ENCODE peak calls at places on chromosomes 2 and 18, in six cellular contexts. Q, Y, E, A, K and V are unnamed samples.

GRCh38 chr2:16709769-16710168 is 44.1 kb upstream of the CYRIA start:
- DNase-seq in Q (no peak), A (no peak), K (no peak), Y (no peak), E (no peak), V (no peak)

GRCh38 chr2:177799531-177799930 is 273.0 kb downstream of the PDE11A start:
- DNase-seq in A (no peak), K (peak; percentile 28), Y (peak; percentile 53), Q (no peak), E (peak; percentile 18), V (peak; percentile 28)

GRCh38 chr2:34836361-34836760 is 1237.3 kb upstream of the FAM98A start:
- DNase-seq in E (no peak), Q (no peak), K (no peak), Y (no peak), A (no peak), V (no peak)

GRCh38 chr2:160269365-160269764 is 69.3 kb upstream of the ITGB6 start:
- DNase-seq in Y (peak; percentile 68), Q (no peak), E (no peak), A (no peak), K (no peak), V (no peak)

GRCh38 chr2:54624611-54625071 is 98.8 kb upstream of the EML6 start:
- DNase-seq in Y (no peak), K (no peak), Q (no peak), E (no peak), A (no peak), V (no peak)

GRCh38 chr2:20988906-20989305 is 55.0 kb downstream of the APOB start:
- DNase-seq in Y (no peak), Q (no peak), A (no peak), K (no peak), E (peak; percentile 85), V (peak; percentile 43)

GRCh38 chr2:73701968-73702665 is 35.0 kb downstream of the TPRKB start:
- DNase-seq in E (peak; percentile 19), Y (no peak), K (peak; percentile 2), Q (no peak), A (no peak), V (no peak)

GRCh38 chr2:96265349-96265839 is 403 bp downstream of the TMEM127 start:
- DNase-seq in K (no peak), Y (no peak), E (no peak), Q (no peak), A (peak; percentile 18), V (peak; percentile 93)

GRCh38 chr2:176844461-176844860 is 368.1 kb upstream of the HNRNPA3 start:
- DNase-seq in K (no peak), Q (no peak), A (no peak), Y (no peak), E (no peak), V (no peak)

GRCh38 chr18:8151176-8151575 is 458.1 kb upstream of the RAB12 start:
- DNase-seq in E (no peak), K (no peak), Q (no peak), Y (no peak), A (no peak), V (no peak)

GRCh38 chr2:80322337-80322920 is 17.9 kb upstream of the LRRTM1 start:
- DNase-seq in Y (no peak), Q (no peak), A (no peak), E (peak; percentile 43), K (no peak), V (peak; percentile 75)

GRCh38 chr2:30771200-30771599 is 36.0 kb downstream of the CAPN13 start:
- DNase-seq in Q (no peak), K (no peak), A (no peak), E (no peak), Y (no peak), V (no peak)

GRCh38 chr2:73984203-73984921 is at the start of gene TET3:
- DNase-seq in E (peak; percentile 50), A (no peak), Y (peak; percentile 69), Q (no peak), K (peak; percentile 38), V (peak; percentile 92)

GRCh38 chr2:1721706-1722483 is 22.4 kb downstream of the PXDN start:
- DNase-seq in K (no peak), Q (no peak), E (no peak), A (no peak), Y (peak; percentile 89), V (peak; percentile 35)

GRCh38 chr2:109218087-109218791 is 89.2 kb downstream of the SH3RF3 start:
- DNase-seq in A (no peak), K (peak; percentile 49), Y (peak; percentile 53), E (no peak), Q (no peak), V (no peak)

GRCh38 chr18:32372381-32373061 is 98.2 kb downstream of the GAREM1 start:
- DNase-seq in A (no peak), K (peak; percentile 93), Q (no peak), Y (no peak), E (peak; percentile 79), V (no peak)

GRCh38 chr18:78659748-78660147 is 319.9 kb upstream of the SALL3 start:
- DNase-seq in Y (no peak), Q (no peak), A (no peak), E (peak; percentile 64), K (no peak), V (peak; percentile 94)

GRCh38 chr2:5942204-5942603 is 250.0 kb downstream of the SOX11 start:
- DNase-seq in Y (no peak), E (no peak), K (no peak), A (no peak), Q (no peak), V (no peak)

GRCh38 chr2:194854941-194855340 is 802.1 kb upstream of the SLC39A10 start:
- DNase-seq in A (no peak), Y (no peak), K (no peak), Q (no peak), E (no peak), V (no peak)

GRCh38 chr2:20507166-20507692 is 60.4 kb downstream of the RHOB start:
- DNase-seq in K (no peak), E (no peak), A (no peak), Y (peak; percentile 46), Q (no peak), V (no peak)

GRCh38 chr2:133952420-133952819 is 301.5 kb upstream of the MGAT5 start:
- DNase-seq in K (no peak), Q (no peak), Y (no peak), A (no peak), E (no peak), V (no peak)

GRCh38 chr2:229714080-229714735 is at the start of gene DNER:
- DNase-seq in K (peak; percentile 53), E (peak; percentile 30), Y (peak; percentile 44), Q (peak; percentile 73), A (peak; percentile 7), V (peak; percentile 95)

GRCh38 chr2:196499686-196500085 is 139.8 kb upstream of the CCDC150 start:
- DNase-seq in Q (no peak), A (no peak), E (no peak), K (no peak), Y (no peak), V (no peak)

GRCh38 chr2:151032741-151033152 is 228.9 kb downstream of the RBM43 start:
- DNase-seq in Y (peak; percentile 21), K (no peak), E (no peak), A (no peak), Q (no peak), V (no peak)

GRCh38 chr2:47357475-47357874 is 45.5 kb upstream of the MSH2 start:
- DNase-seq in K (peak; percentile 68), A (no peak), Q (no peak), Y (peak; percentile 82), E (no peak), V (no peak)

GRCh38 chr18:59629894-59630293 is 67.3 kb downstream of the CCBE1 start:
- DNase-seq in Y (no peak), K (no peak), E (no peak), A (no peak), Q (no peak), V (no peak)

GRCh38 chr18:45384137-45384998 is 230.9 kb upstream of the SLC14A2 start:
- DNase-seq in Q (peak; percentile 37), K (peak; percentile 11), Y (peak; percentile 81), A (peak; percentile 5), E (peak; percentile 71), V (peak; percentile 67)